ENCODE peak calls at places on chromosomes 5 and 9, in six cellular contexts. One of them, this sample, is unnamed. For H3K36me3, the result is how much of the 10 kb centered on the place peaks cover.

GRCh38 chr5:57816108-57816507 is 333.5 kb upstream of the ACTBL2 start:
- DNase-seq in left ventricle myocardium inferior: no peak
- DNase-seq in gastrocnemius medialis: no peak
- DNase-seq in PC-9: peak
- DNase-seq in mucosa of descending colon: no peak
- DNase-seq in CD8-positive, alpha-beta T cell: no peak
- DNase-seq in this sample: no peak

GRCh38 chr5:81971086-81971693 is 633 bp upstream of the ATG10 start:
- DNase-seq in left ventricle myocardium inferior: no peak
- DNase-seq in gastrocnemius medialis: no peak
- DNase-seq in PC-9: peak
- DNase-seq in mucosa of descending colon: no peak
- DNase-seq in CD8-positive, alpha-beta T cell: no peak
- DNase-seq in this sample: no peak

GRCh38 chr9:89949116-89949515 is 344.3 kb downstream of the GADD45G start:
- DNase-seq in left ventricle myocardium inferior: no peak
- DNase-seq in gastrocnemius medialis: no peak
- DNase-seq in PC-9: no peak
- DNase-seq in mucosa of descending colon: no peak
- DNase-seq in CD8-positive, alpha-beta T cell: no peak
- DNase-seq in this sample: no peak

GRCh38 chr5:78985407-78986223 is 505 bp upstream of the ARSB start:
- DNase-seq in left ventricle myocardium inferior: no peak
- DNase-seq in gastrocnemius medialis: peak
- DNase-seq in PC-9: no peak
- DNase-seq in mucosa of descending colon: peak
- DNase-seq in CD8-positive, alpha-beta T cell: peak
- DNase-seq in this sample: peak

GRCh38 chr9:136081826-136082495 is 13.1 kb downstream of the NACC2 start:
- DNase-seq in left ventricle myocardium inferior: peak
- DNase-seq in gastrocnemius medialis: no peak
- DNase-seq in PC-9: no peak
- DNase-seq in mucosa of descending colon: no peak
- DNase-seq in CD8-positive, alpha-beta T cell: peak
- DNase-seq in this sample: no peak

GRCh38 chr5:150252489-150252888 is 37.1 kb downstream of the CAMK2A start:
- DNase-seq in left ventricle myocardium inferior: no peak
- DNase-seq in gastrocnemius medialis: no peak
- DNase-seq in PC-9: no peak
- DNase-seq in mucosa of descending colon: no peak
- DNase-seq in CD8-positive, alpha-beta T cell: no peak
- DNase-seq in this sample: no peak

GRCh38 chr9:101593345-101593744 is 1.4 kb downstream of the PPP3R2 start:
- DNase-seq in left ventricle myocardium inferior: no peak
- DNase-seq in gastrocnemius medialis: no peak
- DNase-seq in PC-9: no peak
- DNase-seq in mucosa of descending colon: no peak
- DNase-seq in CD8-positive, alpha-beta T cell: no peak
- DNase-seq in this sample: no peak

GRCh38 chr9:98867434-98868168 is 60.1 kb downstream of the GALNT12 start:
- DNase-seq in left ventricle myocardium inferior: peak
- DNase-seq in gastrocnemius medialis: peak
- DNase-seq in PC-9: no peak
- DNase-seq in mucosa of descending colon: peak
- DNase-seq in CD8-positive, alpha-beta T cell: no peak
- DNase-seq in this sample: no peak

GRCh38 chr5:116492776-116493175 is 81.8 kb downstream of the SEMA6A start:
- DNase-seq in left ventricle myocardium inferior: no peak
- DNase-seq in gastrocnemius medialis: no peak
- DNase-seq in PC-9: no peak
- DNase-seq in mucosa of descending colon: no peak
- DNase-seq in CD8-positive, alpha-beta T cell: no peak
- DNase-seq in this sample: no peak

GRCh38 chr5:36392186-36392585 is 90.5 kb upstream of the RANBP3L start:
- DNase-seq in left ventricle myocardium inferior: no peak
- DNase-seq in gastrocnemius medialis: no peak
- DNase-seq in PC-9: no peak
- DNase-seq in mucosa of descending colon: no peak
- DNase-seq in CD8-positive, alpha-beta T cell: no peak
- DNase-seq in this sample: no peak

GRCh38 chr5:38666668-38667498 is 110.4 kb upstream of the LIFR start:
- DNase-seq in left ventricle myocardium inferior: peak
- DNase-seq in gastrocnemius medialis: peak
- DNase-seq in PC-9: no peak
- DNase-seq in mucosa of descending colon: no peak
- DNase-seq in CD8-positive, alpha-beta T cell: no peak
- DNase-seq in this sample: peak

GRCh38 chr5:42993516-42994284 is 46.4 kb downstream of the ANXA2R start:
- DNase-seq in left ventricle myocardium inferior: no peak
- DNase-seq in gastrocnemius medialis: no peak
- DNase-seq in PC-9: no peak
- DNase-seq in mucosa of descending colon: no peak
- DNase-seq in CD8-positive, alpha-beta T cell: peak
- DNase-seq in this sample: no peak

GRCh38 chr5:166330061-166330460 is 1961.4 kb upstream of the WWC1 start:
- DNase-seq in left ventricle myocardium inferior: no peak
- DNase-seq in gastrocnemius medialis: no peak
- DNase-seq in PC-9: no peak
- DNase-seq in mucosa of descending colon: no peak
- DNase-seq in CD8-positive, alpha-beta T cell: no peak
- DNase-seq in this sample: no peak

GRCh38 chr5:56598941-56599340 is 216.4 kb upstream of the MAP3K1 start:
- DNase-seq in left ventricle myocardium inferior: no peak
- DNase-seq in gastrocnemius medialis: no peak
- DNase-seq in PC-9: no peak
- DNase-seq in mucosa of descending colon: no peak
- DNase-seq in CD8-positive, alpha-beta T cell: no peak
- DNase-seq in this sample: no peak

GRCh38 chr9:14437336-14438231 is 123.6 kb upstream of the NFIB start:
- DNase-seq in left ventricle myocardium inferior: no peak
- DNase-seq in gastrocnemius medialis: no peak
- DNase-seq in PC-9: no peak
- DNase-seq in mucosa of descending colon: peak
- DNase-seq in CD8-positive, alpha-beta T cell: no peak
- DNase-seq in this sample: no peak

GRCh38 chr5:82664711-82665110 is 386.6 kb upstream of the RPS23 start:
- DNase-seq in left ventricle myocardium inferior: no peak
- DNase-seq in gastrocnemius medialis: no peak
- DNase-seq in PC-9: no peak
- DNase-seq in mucosa of descending colon: no peak
- DNase-seq in CD8-positive, alpha-beta T cell: no peak
- DNase-seq in this sample: no peak

GRCh38 chr5:154485850-154486426 is 7.9 kb upstream of the HAND1 start:
- DNase-seq in left ventricle myocardium inferior: no peak
- DNase-seq in gastrocnemius medialis: no peak
- DNase-seq in PC-9: no peak
- DNase-seq in mucosa of descending colon: no peak
- DNase-seq in CD8-positive, alpha-beta T cell: no peak
- DNase-seq in this sample: no peak

GRCh38 chr5:163910226-163910625 is 404.8 kb downstream of the MAT2B start:
- DNase-seq in left ventricle myocardium inferior: no peak
- DNase-seq in gastrocnemius medialis: no peak
- DNase-seq in PC-9: no peak
- DNase-seq in mucosa of descending colon: no peak
- DNase-seq in CD8-positive, alpha-beta T cell: no peak
- DNase-seq in this sample: no peak

GRCh38 chr5:177319913-177320588 is 8.4 kb upstream of the MXD3 start:
- DNase-seq in left ventricle myocardium inferior: no peak
- DNase-seq in gastrocnemius medialis: no peak
- DNase-seq in PC-9: no peak
- DNase-seq in mucosa of descending colon: peak
- DNase-seq in CD8-positive, alpha-beta T cell: no peak
- DNase-seq in this sample: no peak

GRCh38 chr9:116232425-116233159 is 79.0 kb downstream of the PAPPA start:
- DNase-seq in left ventricle myocardium inferior: no peak
- DNase-seq in gastrocnemius medialis: no peak
- DNase-seq in PC-9: no peak
- DNase-seq in mucosa of descending colon: no peak
- DNase-seq in CD8-positive, alpha-beta T cell: no peak
- DNase-seq in this sample: no peak

GRCh38 chr9:33287087-33287490 is 3.2 kb upstream of the NFX1 start:
- DNase-seq in left ventricle myocardium inferior: no peak
- DNase-seq in gastrocnemius medialis: no peak
- DNase-seq in PC-9: peak
- DNase-seq in mucosa of descending colon: no peak
- DNase-seq in CD8-positive, alpha-beta T cell: peak
- DNase-seq in this sample: peak

GRCh38 chr5:67305401-67305800 is 108.8 kb upstream of the CD180 start:
- DNase-seq in left ventricle myocardium inferior: no peak
- DNase-seq in gastrocnemius medialis: no peak
- DNase-seq in PC-9: no peak
- DNase-seq in mucosa of descending colon: no peak
- DNase-seq in CD8-positive, alpha-beta T cell: no peak
- DNase-seq in this sample: no peak

GRCh38 chr5:77718934-77719610 is 57.1 kb downstream of the TBCA start:
- DNase-seq in left ventricle myocardium inferior: no peak
- DNase-seq in gastrocnemius medialis: no peak
- DNase-seq in PC-9: no peak
- DNase-seq in mucosa of descending colon: no peak
- DNase-seq in CD8-positive, alpha-beta T cell: no peak
- DNase-seq in this sample: no peak

GRCh38 chr5:76499528-76500161 is 96.6 kb downstream of the IQGAP2 start:
- DNase-seq in left ventricle myocardium inferior: no peak
- DNase-seq in gastrocnemius medialis: no peak
- DNase-seq in PC-9: no peak
- DNase-seq in mucosa of descending colon: no peak
- DNase-seq in CD8-positive, alpha-beta T cell: no peak
- DNase-seq in this sample: no peak

GRCh38 chr9:123453904-123454321 is 97.9 kb downstream of the CRB2 start:
- DNase-seq in left ventricle myocardium inferior: peak
- DNase-seq in gastrocnemius medialis: no peak
- DNase-seq in PC-9: no peak
- DNase-seq in mucosa of descending colon: peak
- DNase-seq in CD8-positive, alpha-beta T cell: no peak
- DNase-seq in this sample: no peak

GRCh38 chr9:20529837-20530236 is 92.5 kb downstream of the MLLT3 start:
- DNase-seq in left ventricle myocardium inferior: no peak
- DNase-seq in gastrocnemius medialis: no peak
- DNase-seq in PC-9: no peak
- DNase-seq in mucosa of descending colon: no peak
- DNase-seq in CD8-positive, alpha-beta T cell: no peak
- DNase-seq in this sample: no peak

GRCh38 chr5:174371600-174372094 is 326.1 kb downstream of the NSG2 start:
- DNase-seq in left ventricle myocardium inferior: no peak
- DNase-seq in gastrocnemius medialis: no peak
- DNase-seq in PC-9: peak
- DNase-seq in mucosa of descending colon: no peak
- DNase-seq in CD8-positive, alpha-beta T cell: no peak
- DNase-seq in this sample: no peak

GRCh38 chr9:82934949-82935348 is 128.0 kb downstream of the RASEF start:
- DNase-seq in left ventricle myocardium inferior: no peak
- DNase-seq in gastrocnemius medialis: no peak
- DNase-seq in PC-9: peak
- DNase-seq in mucosa of descending colon: no peak
- DNase-seq in CD8-positive, alpha-beta T cell: no peak
- DNase-seq in this sample: no peak

GRCh38 chr9:136120438-136120844 is 1.8 kb upstream of the TMEM250 start:
- DNase-seq in left ventricle myocardium inferior: no peak
- DNase-seq in gastrocnemius medialis: no peak
- DNase-seq in PC-9: no peak
- DNase-seq in mucosa of descending colon: no peak
- DNase-seq in CD8-positive, alpha-beta T cell: no peak
- DNase-seq in this sample: no peak

DNA sequence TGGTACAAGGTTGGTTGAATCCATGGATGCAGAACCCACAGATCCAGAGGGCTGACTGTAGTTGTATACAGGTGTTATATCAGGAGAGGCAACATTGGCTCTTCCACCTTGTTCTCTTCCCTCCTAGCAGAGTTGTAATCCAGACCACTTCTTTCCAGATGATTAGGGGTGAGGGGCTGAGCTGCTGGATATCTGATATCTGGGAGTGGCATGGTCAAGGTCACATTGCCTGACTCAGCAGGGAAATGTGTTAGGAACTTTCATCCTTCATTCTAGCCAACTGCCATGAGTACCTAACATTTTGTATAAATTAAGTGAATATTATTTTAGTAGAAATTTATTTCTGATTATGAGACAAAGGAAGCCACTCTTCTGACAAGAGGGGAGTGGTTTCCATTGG is 7.3 kb downstream of the DAPK1 start:
- DNase-seq in left ventricle myocardium inferior: no peak
- DNase-seq in gastrocnemius medialis: no peak
- DNase-seq in PC-9: no peak
- DNase-seq in mucosa of descending colon: no peak
- DNase-seq in CD8-positive, alpha-beta T cell: no peak
- DNase-seq in this sample: no peak
- H3K36me3 ChIP-seq in left ventricle myocardium inferior: under half
- H3K36me3 ChIP-seq in gastrocnemius medialis: under half
- H3K36me3 ChIP-seq in PC-9: under half
- H3K36me3 ChIP-seq in mucosa of descending colon: under half
- H3K36me3 ChIP-seq in CD8-positive, alpha-beta T cell: under half
- H3K36me3 ChIP-seq in this sample: under half

GRCh38 chr9:27196383-27196782 is 87.4 kb downstream of the TEK start:
- DNase-seq in left ventricle myocardium inferior: no peak
- DNase-seq in gastrocnemius medialis: no peak
- DNase-seq in PC-9: no peak
- DNase-seq in mucosa of descending colon: no peak
- DNase-seq in CD8-positive, alpha-beta T cell: no peak
- DNase-seq in this sample: no peak

GRCh38 chr9:27194401-27195091 is 85.5 kb downstream of the TEK start:
- DNase-seq in left ventricle myocardium inferior: no peak
- DNase-seq in gastrocnemius medialis: no peak
- DNase-seq in PC-9: no peak
- DNase-seq in mucosa of descending colon: no peak
- DNase-seq in CD8-positive, alpha-beta T cell: no peak
- DNase-seq in this sample: no peak

GRCh38 chr9:27202056-27202455 is 93.0 kb downstream of the TEK start:
- DNase-seq in left ventricle myocardium inferior: no peak
- DNase-seq in gastrocnemius medialis: no peak
- DNase-seq in PC-9: no peak
- DNase-seq in mucosa of descending colon: no peak
- DNase-seq in CD8-positive, alpha-beta T cell: no peak
- DNase-seq in this sample: no peak

GRCh38 chr9:27195191-27195590 is 86.2 kb downstream of the TEK start:
- DNase-seq in left ventricle myocardium inferior: no peak
- DNase-seq in gastrocnemius medialis: no peak
- DNase-seq in PC-9: no peak
- DNase-seq in mucosa of descending colon: no peak
- DNase-seq in CD8-positive, alpha-beta T cell: no peak
- DNase-seq in this sample: no peak

GRCh38 chr9:27198175-27198574 is 89.2 kb downstream of the TEK start:
- DNase-seq in left ventricle myocardium inferior: no peak
- DNase-seq in gastrocnemius medialis: no peak
- DNase-seq in PC-9: no peak
- DNase-seq in mucosa of descending colon: no peak
- DNase-seq in CD8-positive, alpha-beta T cell: no peak
- DNase-seq in this sample: peak
- H3K36me3 ChIP-seq in left ventricle myocardium inferior: under half
- H3K36me3 ChIP-seq in gastrocnemius medialis: under half
- H3K36me3 ChIP-seq in PC-9: under half
- H3K36me3 ChIP-seq in mucosa of descending colon: under half
- H3K36me3 ChIP-seq in CD8-positive, alpha-beta T cell: under half
- H3K36me3 ChIP-seq in this sample: under half

GRCh38 chr5:14348142-14348541 is 205.0 kb downstream of the TRIO start:
- DNase-seq in left ventricle myocardium inferior: no peak
- DNase-seq in gastrocnemius medialis: no peak
- DNase-seq in PC-9: no peak
- DNase-seq in mucosa of descending colon: no peak
- DNase-seq in CD8-positive, alpha-beta T cell: no peak
- DNase-seq in this sample: no peak
- H3K36me3 ChIP-seq in left ventricle myocardium inferior: under half
- H3K36me3 ChIP-seq in gastrocnemius medialis: under half
- H3K36me3 ChIP-seq in PC-9: under half
- H3K36me3 ChIP-seq in mucosa of descending colon: under half
- H3K36me3 ChIP-seq in CD8-positive, alpha-beta T cell: under half
- H3K36me3 ChIP-seq in this sample: under half

GRCh38 chr5:111003623-111004022 is 67.9 kb upstream of the TSLP start:
- DNase-seq in left ventricle myocardium inferior: no peak
- DNase-seq in gastrocnemius medialis: no peak
- DNase-seq in PC-9: no peak
- DNase-seq in mucosa of descending colon: no peak
- DNase-seq in CD8-positive, alpha-beta T cell: no peak
- DNase-seq in this sample: no peak
- H3K36me3 ChIP-seq in left ventricle myocardium inferior: under half
- H3K36me3 ChIP-seq in gastrocnemius medialis: under half
- H3K36me3 ChIP-seq in PC-9: under half
- H3K36me3 ChIP-seq in mucosa of descending colon: under half
- H3K36me3 ChIP-seq in CD8-positive, alpha-beta T cell: under half
- H3K36me3 ChIP-seq in this sample: under half